ENCODE peak calls at places on chromosome 9, in ten cellular contexts. D is lower lobe of right lung; G is AG04449; L is GM04503; C is Calu3; U is progenitor cell of endocrine pancreas; W is stimulated activated CD4-positive, alpha-beta T cell treated with anti-CD3 and anti-CD28 coated beads, Interleukin-4, amount 100 ng/mL, for 48 hours; Q is T-cell; F is PC-3; V is astrocyte. I is an unnamed sample.

GRCh38 chr9:99023831-99024230 is 80.1 kb downstream of the COL15A1 start:
- DNase-seq in D (no peak), F (no peak), C (no peak), U (no peak), V (no peak), G (no peak), L (no peak), Q (no peak), W (no peak), I (peak; percentile 97)

GRCh38 chr9:86407022-86407421 is 52.8 kb upstream of the TUT7 start:
- DNase-seq in U (no peak), D (no peak), W (peak; percentile 8), Q (no peak), L (no peak), C (peak; percentile 44), G (no peak), V (peak; percentile 58), F (peak; percentile 51), I (no peak)

GRCh38 chr9:617441-618085 is 223.9 kb upstream of the DMRT1 start:
- DNase-seq in V (no peak), C (no peak), D (no peak), W (no peak), F (no peak), G (no peak), U (no peak), L (no peak), Q (no peak), I (no peak)

GRCh38 chr9:30574355-30575151 is 1809.9 kb upstream of the ACO1 start:
- DNase-seq in U (no peak), D (peak; percentile 30), G (no peak), L (no peak), F (no peak), W (no peak), Q (no peak), V (no peak), C (no peak), I (no peak)

GRCh38 chr9:4114569-4115505 is 185.0 kb downstream of the GLIS3 start:
- DNase-seq in D (no peak), U (no peak), Q (no peak), C (peak; percentile 25), W (no peak), L (no peak), F (no peak), V (peak; percentile 97), G (no peak), I (no peak)

GRCh38 chr9:134323741-134324358 is 2.4 kb upstream of the RXRA start:
- DNase-seq in L (no peak), V (peak; percentile 65), D (peak; percentile 83), W (no peak), G (no peak), Q (no peak), C (no peak), U (no peak), F (no peak), I (no peak)

GRCh38 chr9:129266536-129266935 is 88.5 kb upstream of the IER5L start:
- DNase-seq in V (no peak), W (no peak), Q (no peak), U (no peak), L (no peak), D (peak; percentile 12), F (no peak), C (no peak), G (no peak), I (no peak)

GRCh38 chr9:133770076-133770777 is 32.1 kb upstream of the SARDH start:
- DNase-seq in C (no peak), U (peak; percentile 6), W (no peak), L (no peak), V (no peak), G (no peak), F (no peak), Q (no peak), D (peak; percentile 44), I (no peak)

GRCh38 chr9:108973876-108974275 is 39.4 kb downstream of the CTNNAL1 start:
- DNase-seq in D (no peak), V (no peak), U (no peak), C (no peak), G (no peak), Q (no peak), W (no peak), L (no peak), F (no peak), I (no peak)

GRCh38 chr9:95043826-95044225 is 273.7 kb downstream of the FANCC start:
- DNase-seq in Q (no peak), V (no peak), U (no peak), W (no peak), L (no peak), G (no peak), C (no peak), F (no peak), D (no peak), I (no peak)

GRCh38 chr9:18829858-18830257 is 203.2 kb downstream of the SAXO1 start:
- DNase-seq in D (no peak), W (no peak), L (no peak), G (no peak), F (no peak), V (peak; percentile 78), Q (no peak), C (no peak), U (no peak), I (no peak)

GRCh38 chr9:101212661-101213060 is 172.1 kb downstream of the BAAT start:
- DNase-seq in W (no peak), U (no peak), G (no peak), V (no peak), C (no peak), L (no peak), D (no peak), F (no peak), Q (no peak), I (no peak)

GRCh38 chr9:88987646-88988045 is 3.6 kb upstream of the S1PR3 start:
- DNase-seq in W (no peak), U (no peak), D (no peak), G (no peak), Q (no peak), F (no peak), C (no peak), V (no peak), L (no peak), I (no peak)

GRCh38 chr9:133234577-133235322 is 25.7 kb upstream of the OBP2B start:
- DNase-seq in C (no peak), V (no peak), Q (peak; percentile 22), W (no peak), L (no peak), U (no peak), F (no peak), D (no peak), G (no peak), I (no peak)

GRCh38 chr9:33132249-33132772 is 34.8 kb downstream of the B4GALT1 start:
- DNase-seq in V (peak; percentile 85), D (no peak), F (peak; percentile 68), C (no peak), G (no peak), Q (no peak), W (no peak), U (no peak), L (peak; percentile 56), I (no peak)

GRCh38 chr9:85377751-85378289 is 363.9 kb downstream of the AGTPBP1 start:
- DNase-seq in V (peak; percentile 69), C (no peak), Q (no peak), D (no peak), F (peak; percentile 69), G (no peak), W (no peak), U (no peak), L (no peak), I (no peak)